ENCODE peak calls at places on chromosomes 7 and 10, in four cellular contexts. I is IMR-90, B is mesendoderm, V is H1. M is an unnamed sample.
A peak's percentile ranks its signal among the peaks of the same experiment; 100 is the strongest.

GRCh38 chr7:24576171-24577052 is 3.2 kb downstream of the PALS2 start:
- DNase-seq in I (peak; percentile 77), B (peak; percentile 83), V (no peak), M (peak; percentile 34)

GRCh38 chr10:79146611-79147130 is 77.9 kb downstream of the ZMIZ1 start:
- DNase-seq in I (peak; percentile 37), B (no peak), V (no peak), M (no peak)

GRCh38 chr10:89522463-89522862 is 12.9 kb downstream of the SLC16A12 start:
- DNase-seq in I (peak; percentile 53), B (no peak), V (no peak), M (no peak)

GRCh38 chr7:29865526-29865925 is 59.2 kb downstream of the WIPF3 start:
- DNase-seq in I (peak; percentile 63), B (no peak), V (no peak), M (no peak)

GRCh38 chr10:132882481-132882951 is 59.9 kb downstream of the CFAP46 start:
- DNase-seq in I (no peak), B (no peak), V (no peak), M (no peak)

GRCh38 chr7:107966701-107967100 is 36.3 kb downstream of the LAMB1 start:
- DNase-seq in I (peak; percentile 85), B (peak; percentile 91), V (peak; percentile 38), M (peak; percentile 61)

GRCh38 chr10:28375399-28376354 is 72.8 kb upstream of the MPP7 start:
- DNase-seq in I (peak; percentile 74), B (peak; percentile 81), V (no peak), M (no peak)

GRCh38 chr10:79331709-79332108 is 15.6 kb upstream of the PPIF start:
- DNase-seq in I (peak; percentile 97), B (no peak), V (no peak), M (no peak)

GRCh38 chr10:118496525-118496924 is 98.9 kb downstream of the PRLHR start:
- DNase-seq in I (no peak), B (no peak), V (no peak), M (no peak)

GRCh38 chr7:1176891-1177373 is 16.9 kb upstream of the ZFAND2A start:
- DNase-seq in I (peak; percentile 31), B (peak; percentile 75), V (no peak), M (peak; percentile 76)

GRCh38 chr10:34102237-34102673 is 712.8 kb downstream of the PARD3 start:
- DNase-seq in I (peak; percentile 78), B (no peak), V (no peak), M (no peak)

DNA sequence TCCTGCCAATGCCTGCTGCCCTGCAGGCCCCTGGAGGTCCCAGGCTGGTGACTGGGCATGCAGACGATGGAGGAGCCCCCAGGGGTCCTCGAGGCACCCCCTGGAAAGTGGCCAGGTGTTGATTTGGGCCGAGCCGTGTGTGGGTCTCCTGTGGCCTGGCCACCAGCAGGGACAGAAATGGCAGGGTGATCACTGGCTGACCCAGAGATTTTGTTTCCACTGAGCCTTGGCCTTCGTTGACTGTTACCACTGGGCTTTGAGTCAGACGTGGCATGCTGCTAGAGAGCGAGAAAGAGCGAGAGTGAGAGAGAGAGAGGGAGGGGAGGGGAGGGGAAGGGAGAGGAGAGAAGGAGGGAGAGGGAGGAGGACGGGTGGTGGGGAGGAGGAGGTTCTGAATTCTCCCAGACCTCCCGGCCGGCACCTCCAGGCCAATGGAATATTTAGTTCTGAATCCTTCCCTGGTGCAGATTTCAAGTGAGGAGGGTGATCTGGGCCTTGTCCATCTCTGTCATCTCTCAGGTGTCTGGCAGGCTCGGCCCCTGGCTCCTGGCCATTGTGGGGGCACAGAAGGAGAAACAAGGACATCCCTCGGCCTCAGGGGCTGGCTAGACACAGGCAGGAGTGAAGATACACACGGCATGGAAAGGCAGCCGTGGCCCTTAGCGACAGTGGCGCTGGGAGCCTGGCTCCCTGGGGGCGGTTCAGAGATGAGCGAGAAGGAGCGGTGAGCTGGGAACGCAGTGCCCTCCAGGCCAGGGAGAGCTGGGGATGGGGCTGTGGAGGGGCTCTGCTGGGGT is 58.2 kb downstream of the GLRX3 start:
- DNase-seq in I (peak; percentile 10), B (no peak), V (no peak), M (no peak)
- H3K18ac ChIP-seq in I (no peak overlapping the region), B (no peak overlapping the region), V (no peak overlapping the region), M (no peak overlapping the region)

DNA sequence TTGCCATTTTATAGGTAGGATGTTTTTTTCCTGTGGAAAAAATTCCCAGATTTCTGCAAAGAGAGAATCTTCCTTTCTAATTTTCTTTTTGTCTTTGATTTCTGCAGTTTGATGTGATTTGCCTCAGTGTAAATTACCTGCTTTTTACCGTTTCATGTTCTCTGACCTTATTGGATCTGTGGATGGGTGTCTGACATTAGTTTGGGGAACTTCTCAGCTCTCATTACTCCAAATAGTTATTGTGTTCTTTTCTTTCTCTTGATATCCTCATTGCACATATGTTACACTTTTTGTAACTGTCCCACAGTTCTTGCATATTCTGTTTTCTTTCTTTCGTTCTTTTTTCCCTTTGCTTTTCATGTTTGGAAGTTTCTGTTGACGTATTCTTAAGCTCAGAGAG is 28.5 kb downstream of the NACAD start:
- DNase-seq in I (no peak), B (no peak), V (no peak), M (no peak)
- H3K56ac ChIP-seq in I (no peak overlapping the region), B (no peak overlapping the region), V (no peak overlapping the region), M (no peak overlapping the region)

GRCh38 chr7:2927592-2927991 is 83.5 kb upstream of the GNA12 start:
- DNase-seq in I (no peak), B (no peak), V (no peak), M (peak; percentile 5)
- H3K18ac ChIP-seq in I (no peak overlapping the region), B (no peak overlapping the region), V (no peak overlapping the region), M (no peak overlapping the region)

GRCh38 chr10:91537614-91538383 is 95.1 kb downstream of the PPP1R3C start:
- DNase-seq in I (no peak), B (no peak), V (no peak), M (no peak)
- H3K56ac ChIP-seq in I (no peak overlapping the region), B (no peak overlapping the region), V (no peak overlapping the region), M (no peak overlapping the region)

GRCh38 chr7:128069367-128070364 is 38.4 kb upstream of the LRRC4 start:
- DNase-seq in I (no peak), B (no peak), V (no peak), M (no peak)
- H3K18ac ChIP-seq in I (no peak overlapping the region), B (no peak overlapping the region), V (no peak overlapping the region), M (no peak overlapping the region)

DNA sequence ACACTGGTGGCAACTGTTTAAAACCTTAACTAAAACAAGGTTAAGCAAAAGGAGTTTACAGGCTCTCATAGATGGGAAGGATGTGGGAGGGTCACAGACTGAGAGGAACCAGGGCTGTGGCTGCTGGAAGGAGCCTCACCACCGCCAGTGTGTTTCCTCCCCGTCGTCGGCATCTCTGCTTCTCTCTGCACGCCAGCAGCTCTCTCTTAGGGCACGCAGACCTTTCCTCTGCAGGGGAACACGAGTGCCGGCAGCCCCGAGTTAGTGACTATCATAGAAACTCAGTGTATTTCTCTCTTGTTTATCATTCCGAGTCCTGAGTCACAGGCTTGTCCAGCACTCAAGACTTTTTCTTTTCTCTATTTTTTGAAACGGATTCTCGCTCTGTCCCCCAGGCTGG is 8.1 kb upstream of the SH2D4B start:
- DNase-seq in I (peak; percentile 22), B (no peak), V (no peak), M (no peak)
- H3K56ac ChIP-seq in I (no peak overlapping the region), B (no peak overlapping the region), V (no peak overlapping the region), M (no peak overlapping the region)